ENCODE peak calls at places on chromosomes 3 and 15, in six cellular contexts. M is aorta; O is M059J; J is ovary; B is activated T-helper 1 cell treated with anti-CD3 and anti-CD28 coated beads, Interleukin-12 subunit alpha, Interleukin-12 subunit beta, Interleukin-2, Interleukin-4 antibody, amounts not matched to agents 30 ng/mL and 10 ng/mL and 1 ng/mL, durations not matched to agents 14 hours and 24 hours and 36 hours; Y is uterus. L is an unnamed sample.

GRCh38 chr15:60054472-60054871 is 50.4 kb downstream of the FOXB1 start:
- DNase-seq in J (no peak), O (peak), M (no peak), B (no peak), Y (no peak), L (no peak)

GRCh38 chr3:31094048-31094447 is 199.6 kb upstream of the GADL1 start:
- DNase-seq in Y (no peak), M (no peak), O (no peak), J (no peak), B (no peak), L (no peak)

GRCh38 chr3:49646236-49646635 is 27.9 kb upstream of the APEH start:
- DNase-seq in B (no peak), O (no peak), Y (no peak), J (no peak), M (no peak), L (no peak)

GRCh38 chr15:94061041-94061440 is 170.3 kb upstream of the MCTP2 start:
- DNase-seq in J (no peak), M (no peak), Y (no peak), O (peak), B (no peak), L (no peak)

GRCh38 chr3:149180057-149180573 is 41.5 kb downstream of the CP start:
- DNase-seq in M (peak), J (peak), B (no peak), O (peak), Y (peak), L (no peak)

GRCh38 chr3:5133689-5134088 is 11.6 kb downstream of the ARL8B start:
- DNase-seq in Y (no peak), O (no peak), J (no peak), B (no peak), M (no peak), L (no peak)

GRCh38 chr3:150030841-150031240 is 60.1 kb upstream of the PFN2 start:
- DNase-seq in J (no peak), Y (no peak), M (no peak), O (no peak), B (no peak), L (no peak)

GRCh38 chr3:113575191-113575590 is 42.8 kb downstream of the SIDT1 start:
- DNase-seq in J (no peak), M (no peak), Y (no peak), B (no peak), O (no peak), L (no peak)

GRCh38 chr3:184335291-184335660 is 2.1 kb upstream of the FAM131A start:
- DNase-seq in J (no peak), M (no peak), B (no peak), Y (no peak), O (peak), L (no peak)

GRCh38 chr15:71807125-71807629 is 3.2 kb upstream of the NR2E3 start:
- DNase-seq in O (peak), M (no peak), Y (no peak), J (no peak), B (no peak), L (no peak)

GRCh38 chr3:66823010-66823399 is 175.1 kb upstream of the KBTBD8 start:
- DNase-seq in O (no peak), Y (no peak), M (no peak), J (no peak), B (no peak), L (no peak)

GRCh38 chr3:4772171-4772804 is 206.9 kb upstream of the BHLHE40 start:
- DNase-seq in Y (peak), B (no peak), O (peak), J (peak), M (peak), L (no peak)

GRCh38 chr3:66181764-66182163 is 39.0 kb upstream of the SLC25A26 start:
- DNase-seq in O (no peak), J (no peak), Y (no peak), M (no peak), B (no peak), L (no peak)

GRCh38 chr3:132549890-132550578 is 47.0 kb upstream of the ACKR4 start:
- DNase-seq in B (no peak), M (no peak), Y (no peak), O (peak), J (no peak), L (no peak)

GRCh38 chr15:77578641-77579372 is 53.9 kb downstream of the LINGO1 start:
- DNase-seq in M (no peak), Y (no peak), J (no peak), O (no peak), B (no peak), L (no peak)

GRCh38 chr3:194328080-194328571 is 23.0 kb downstream of the CPN2 start:
- DNase-seq in B (no peak), J (no peak), M (no peak), Y (no peak), O (peak), L (no peak)

GRCh38 chr3:14480207-14481017 is 59.7 kb downstream of the GRIP2 start:
- DNase-seq in Y (no peak), M (peak), J (no peak), B (no peak), O (peak), L (no peak)

GRCh38 chr3:188584162-188584529 is 430.2 kb downstream of the LPP start:
- DNase-seq in M (no peak), B (no peak), J (no peak), O (peak), Y (no peak), L (no peak)

GRCh38 chr3:177904661-177905060 is 631.6 kb upstream of the KCNMB2 start:
- DNase-seq in Y (no peak), J (no peak), M (no peak), B (no peak), O (peak), L (no peak)

GRCh38 chr3:123025642-123026521 is 1.7 kb downstream of the SEMA5B start:
- DNase-seq in Y (peak), O (peak), B (no peak), M (peak), J (peak), L (no peak)

GRCh38 chr3:53493618-53493996 is 804 bp upstream of the CACNA1D start:
- DNase-seq in M (no peak), Y (no peak), J (no peak), B (no peak), O (no peak), L (no peak)

GRCh38 chr3:15556512-15556911 is 35.0 kb upstream of the COLQ start:
- DNase-seq in Y (no peak), B (no peak), J (no peak), M (no peak), O (no peak), L (no peak)